ENCODE peak calls at places on chromosomes 13 and 19, in four cellular contexts. M is mesenchymal stem cell, R is GM23248, E is PC-3. H is an unnamed sample. For H3K4me1, the result is how much of the 10 kb centered on the place peaks cover.

GRCh38 chr19:4066176-4066606 is 508 bp downstream of the ZBTB7A start:
- DNase-seq in M (no peak), R (no peak), E (no peak), H (no peak)

GRCh38 chr19:3607398-3608078 is 863 bp upstream of the TBXA2R start:
- DNase-seq in M (peak), R (peak), E (peak), H (peak)

GRCh38 chr19:19559942-19560341 is 21.9 kb downstream of the CILP2 start:
- DNase-seq in M (no peak), R (no peak), E (no peak), H (no peak)

GRCh38 chr19:51318687-51319675 is 7.5 kb downstream of the IGLON5 start:
- DNase-seq in M (no peak), R (no peak), E (no peak), H (peak)

GRCh38 chr19:6481541-6482342 is at the start of gene DENND1C:
- DNase-seq in M (no peak), R (peak), E (peak), H (peak)

GRCh38 chr19:943551-944170 is 17.8 kb downstream of the ARID3A start:
- DNase-seq in M (no peak), R (no peak), E (no peak), H (no peak)

GRCh38 chr19:13053761-13054604 is 48.7 kb downstream of the LYL1 start:
- DNase-seq in M (peak), R (peak), E (peak), H (peak)

GRCh38 chr13:38902551-38902950 is 88.1 kb downstream of the STOML3 start:
- DNase-seq in M (no peak), R (no peak), E (no peak), H (no peak)

GRCh38 chr19:19098703-19099632 is 35.2 kb downstream of the SLC25A42 start:
- DNase-seq in M (no peak), R (no peak), E (no peak), H (peak)

GRCh38 chr13:27466513-27466912 is 16.1 kb upstream of the MTIF3 start:
- DNase-seq in M (no peak), R (no peak), E (no peak), H (no peak)

GRCh38 chr13:73952683-73953082 is 181.5 kb downstream of the KLF12 start:
- DNase-seq in M (peak), R (peak), E (no peak), H (no peak)
- H2AFZ ChIP-seq in M (no peak), R (no peak), E (no peak), H (no peak)

GRCh38 chr13:30143671-30144400 is 163.5 kb downstream of the KATNAL1 start:
- DNase-seq in M (peak), R (peak), E (no peak), H (peak)

GRCh38 chr13:30147380-30147779 is 160.0 kb downstream of the KATNAL1 start:
- DNase-seq in M (no peak), R (no peak), E (no peak), H (no peak)

GRCh38 chr13:30148171-30148754 is 159.1 kb downstream of the KATNAL1 start:
- DNase-seq in M (no peak), R (no peak), E (no peak), H (no peak)

GRCh38 chr13:30148791-30149190 is 158.6 kb downstream of the KATNAL1 start:
- DNase-seq in M (no peak), R (no peak), E (no peak), H (no peak)

GRCh38 chr13:30145709-30146367 is 161.5 kb downstream of the KATNAL1 start:
- DNase-seq in M (no peak), R (no peak), E (no peak), H (no peak)
- H3K4me1 ChIP-seq in M (under half), R (under half), E (under half), H (under half)

GRCh38 chr19:48713864-48714755 is 5.4 kb downstream of the MAMSTR start:
- DNase-seq in M (peak), R (peak), E (peak), H (peak)

GRCh38 chr19:48715276-48715675 is 4.2 kb downstream of the MAMSTR start:
- DNase-seq in M (no peak), R (no peak), E (no peak), H (peak)

GRCh38 chr19:48711106-48711662 is 8.3 kb downstream of the MAMSTR start:
- DNase-seq in M (no peak), R (no peak), E (no peak), H (peak)

GRCh38 chr19:48714759-48715261 is 4.7 kb downstream of the MAMSTR start:
- DNase-seq in M (no peak), R (no peak), E (no peak), H (peak)

GRCh38 chr19:48713041-48713863 is 6.3 kb downstream of the MAMSTR start:
- DNase-seq in M (peak), R (peak), E (no peak), H (peak)
- H2AFZ ChIP-seq in M (peak), R (peak), E (peak), H (peak)

GRCh38 chr19:42196011-42197001 is 21.2 kb downstream of the DEDD2 start:
- DNase-seq in M (no peak), R (no peak), E (no peak), H (peak)
- H3K4me1 ChIP-seq in M (under half), R (under half), E (under half), H (under half)

GRCh38 chr19:10927691-10928562 is 512 bp downstream of the YIPF2 start:
- DNase-seq in M (no peak), R (peak), E (no peak), H (peak)
- H2AFZ ChIP-seq in M (peak), R (peak), E (peak), H (peak)